ENCODE peak calls at places on chromosomes 11 and 22, in eight cellular contexts. T is NCI-H1092 treated with DMSO at 0.1 percent for 48 hours; S is GM04503; C is epithelial cell of esophagus; L is type B pancreatic cell; H is naive thymus-derived CD8-positive, alpha-beta T cell; U is lower lobe of right lung; J is activated T-helper 9 cell treated with anti-CD3 and anti-CD28 coated beads, Interleukin-2, amount 50 U/mL, for 16 hours. I is an unnamed sample.

GRCh38 chr11:96978751-96979150 is 588.9 kb downstream of the JRKL start:
- DNase-seq in T (no peak), S (no peak), C (no peak), L (no peak), H (no peak), U (no peak), J (no peak), I (no peak)

GRCh38 chr11:2269601-2270321 is 627 bp downstream of the ASCL2 start:
- DNase-seq in T (peak), S (no peak), C (peak), L (peak), H (peak), U (peak), J (no peak), I (peak)

GRCh38 chr22:24948356-24949202 is 2.1 kb upstream of the LHFPL7 start:
- DNase-seq in T (no peak), S (no peak), C (no peak), L (no peak), H (no peak), U (no peak), J (no peak), I (no peak)

GRCh38 chr11:22192289-22192641 is 620 bp upstream of the ANO5 start:
- DNase-seq in T (no peak), S (no peak), C (no peak), L (no peak), H (no peak), U (no peak), J (no peak), I (no peak)

GRCh38 chr22:49011379-49011768 is 816.3 kb downstream of the BRD1 start:
- DNase-seq in T (no peak), S (no peak), C (no peak), L (peak), H (no peak), U (peak), J (no peak), I (no peak)

GRCh38 chr22:49941507-49942316 is 18.9 kb upstream of the PIM3 start:
- DNase-seq in T (no peak), S (no peak), C (no peak), L (no peak), H (no peak), U (no peak), J (no peak), I (no peak)

GRCh38 chr11:72375241-72375640 is 59.1 kb downstream of the CLPB start:
- DNase-seq in T (no peak), S (no peak), C (no peak), L (no peak), H (no peak), U (no peak), J (no peak), I (no peak)

GRCh38 chr11:66478823-66479740 is 1.2 kb upstream of the DPP3 start:
- DNase-seq in T (peak), S (no peak), C (peak), L (no peak), H (peak), U (peak), J (no peak), I (peak)

GRCh38 chr11:70364745-70365535 is 33.4 kb upstream of the CTTN start:
- DNase-seq in T (no peak), S (no peak), C (no peak), L (no peak), H (no peak), U (no peak), J (peak), I (peak)

GRCh38 chr22:29609139-29609538 is 5.7 kb downstream of the NF2 start:
- DNase-seq in T (no peak), S (no peak), C (peak), L (no peak), H (no peak), U (no peak), J (no peak), I (no peak)

GRCh38 chr11:95544095-95544795 is 245.3 kb downstream of the FAM76B start:
- DNase-seq in T (no peak), S (no peak), C (peak), L (no peak), H (no peak), U (no peak), J (no peak), I (no peak)

GRCh38 chr11:107785401-107785800 is 73.2 kb downstream of the SLC35F2 start:
- DNase-seq in T (no peak), S (no peak), C (peak), L (no peak), H (no peak), U (no peak), J (peak), I (no peak)

GRCh38 chr11:33438311-33438710 is 181.1 kb downstream of the HIPK3 start:
- DNase-seq in T (no peak), S (no peak), C (no peak), L (no peak), H (no peak), U (no peak), J (no peak), I (no peak)

I was measured in CD8-positive, alpha-beta memory T cell.